ENCODE peak calls at places on chromosomes 11 and 22, in five cellular contexts. J is tibial nerve, U is brain microvascular endothelial cell, M is OCI-LY7, A is psoas muscle. I is an unnamed sample.

GRCh38 chr11:69643646-69644045 is 2.7 kb downstream of the CCND1 start:
- DNase-seq in J (no peak), M (no peak), A (no peak), U (no peak), I (no peak)

GRCh38 chr11:126939552-126939951 is 61.0 kb downstream of the KIRREL3 start:
- DNase-seq in A (no peak), U (no peak), J (no peak), M (no peak), I (no peak)

GRCh38 chr11:2533642-2534115 is 88.9 kb downstream of the KCNQ1 start:
- DNase-seq in U (peak), M (no peak), J (peak), A (peak), I (peak)

GRCh38 chr11:17976651-17977050 is 36.2 kb downstream of the SERGEF start:
- DNase-seq in M (no peak), A (no peak), U (no peak), J (no peak), I (no peak)

GRCh38 chr11:27497284-27497866 is 9.2 kb downstream of the LIN7C start:
- DNase-seq in J (no peak), M (peak), A (no peak), U (no peak), I (peak)

GRCh38 chr11:99277281-99277680 is 256.5 kb downstream of the CNTN5 start:
- DNase-seq in J (no peak), M (no peak), U (no peak), A (no peak), I (no peak)

GRCh38 chr11:29008481-29008880 is 900.3 kb downstream of the METTL15 start:
- DNase-seq in M (no peak), A (no peak), J (no peak), U (no peak), I (no peak)

GRCh38 chr11:118224512-118225180 is at the start of gene JAML:
- DNase-seq in U (no peak), M (peak), J (no peak), A (no peak), I (peak)

GRCh38 chr11:2928605-2929510 is at the start of gene PHLDA2:
- DNase-seq in U (peak), A (peak), J (no peak), M (no peak), I (peak)

GRCh38 chr11:127003260-127003981 is 2.9 kb upstream of the KIRREL3 start:
- DNase-seq in U (no peak), J (no peak), M (no peak), A (no peak), I (peak)

GRCh38 chr11:73252577-73253191 is 19.5 kb upstream of the P2RY6 start:
- DNase-seq in A (peak), M (peak), U (no peak), J (no peak), I (peak)

GRCh38 chr11:132402056-132402684 is 1031.8 kb downstream of the NTM start:
- DNase-seq in J (no peak), A (no peak), M (no peak), U (peak), I (peak)

GRCh38 chr11:130217632-130218031 is 58.0 kb downstream of the ST14 start:
- DNase-seq in M (no peak), A (no peak), J (no peak), U (no peak), I (no peak)

GRCh38 chr11:27945323-27945722 is 162.6 kb downstream of the KIF18A start:
- DNase-seq in A (no peak), U (no peak), J (no peak), M (no peak), I (no peak)

GRCh38 chr11:61744609-61745156 is 7.8 kb upstream of the MYRF start:
- DNase-seq in A (no peak), M (no peak), J (no peak), U (no peak), I (no peak)

GRCh38 chr22:38415561-38416321 is 39.3 kb downstream of the KCNJ4 start:
- DNase-seq in U (no peak), A (peak), M (no peak), J (no peak), I (no peak)

GRCh38 chr11:69744435-69744834 is 30.7 kb downstream of the FGF4 start:
- DNase-seq in J (no peak), M (no peak), A (no peak), U (peak), I (no peak)

GRCh38 chr11:50333861-50334260 is 301.2 kb downstream of the OR4C45 start:
- DNase-seq in M (no peak), J (no peak), A (no peak), U (no peak), I (no peak)

GRCh38 chr11:80846442-80846841 is 1405.6 kb upstream of the TENM4 start:
- DNase-seq in A (no peak), M (no peak), J (no peak), U (peak), I (no peak)

GRCh38 chr22:49006207-49007012 is 821.3 kb downstream of the BRD1 start:
- DNase-seq in U (no peak), J (peak), M (no peak), A (no peak), I (no peak)

GRCh38 chr11:72812968-72813739 is 1.1 kb upstream of the ATG16L2 start:
- DNase-seq in J (no peak), A (peak), M (peak), U (peak), I (peak)

GRCh38 chr11:88035271-88035670 is 140.0 kb downstream of the RAB38 start:
- DNase-seq in A (no peak), M (no peak), J (no peak), U (no peak), I (no peak)

GRCh38 chr11:40186401-40187091 is 1272.9 kb downstream of the LRRC4C start:
- DNase-seq in J (no peak), M (no peak), A (no peak), U (no peak), I (no peak)

GRCh38 chr11:82978422-82979099 is 77.0 kb downstream of the DDIAS start:
- DNase-seq in M (no peak), J (no peak), U (peak), A (no peak), I (peak)

GRCh38 chr22:31926969-31927368 is 17.4 kb upstream of the YWHAH start:
- DNase-seq in U (no peak), A (no peak), J (no peak), M (no peak), I (peak)

GRCh38 chr22:41589260-41589600 is 410 bp downstream of the PMM1 start:
- DNase-seq in A (no peak), U (no peak), M (peak), J (no peak), I (peak)

GRCh38 chr11:117529767-117530166 is 202.1 kb downstream of the CEP164 start:
- DNase-seq in U (no peak), A (no peak), J (no peak), M (no peak), I (no peak)

GRCh38 chr11:121575250-121575962 is 122.6 kb upstream of the SORL1-AS1 start:
- DNase-seq in U (peak), A (peak), J (no peak), M (no peak), I (peak)

GRCh38 chr11:118922745-118923627 is 2.7 kb downstream of the BCL9L start:
- DNase-seq in J (no peak), U (no peak), A (no peak), M (no peak), I (no peak)

GRCh38 chr11:88301478-88302140 is 35.9 kb downstream of the CTSC start:
- DNase-seq in A (no peak), J (no peak), U (no peak), M (no peak), I (peak)

GRCh38 chr11:62774407-62774806 is 3.2 kb downstream of the TAF6L start:
- DNase-seq in U (no peak), A (no peak), J (no peak), M (no peak), I (no peak)

GRCh38 chr11:62775646-62776045 is 4.5 kb downstream of the TAF6L start:
- DNase-seq in J (no peak), U (no peak), A (no peak), M (no peak), I (no peak)

GRCh38 chr11:62771144-62772021 is at the start of gene TAF6L:
- DNase-seq in J (peak), U (peak), A (peak), M (peak), I (peak)

DNA sequence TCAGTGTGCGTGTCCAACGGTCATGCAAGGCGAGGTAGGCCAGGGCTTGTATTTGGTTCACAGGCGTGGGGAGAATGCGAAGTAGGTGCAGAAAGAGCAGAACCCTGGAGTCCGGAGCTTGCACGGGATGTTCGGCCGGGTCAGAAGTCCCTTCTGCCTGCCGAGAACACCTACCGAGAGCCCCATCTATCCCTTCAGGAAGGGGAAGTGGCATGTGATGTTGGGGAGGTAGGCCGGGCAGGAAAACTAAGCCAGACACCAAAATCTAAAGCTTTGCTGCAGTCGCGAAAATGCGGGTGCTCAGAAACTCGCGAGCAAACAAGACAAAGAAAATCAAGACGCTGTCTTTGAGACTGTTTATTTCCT is 435 bp upstream of the TAF6L start:
- DNase-seq in U (no peak), M (peak), A (peak), J (no peak), I (peak)
- H3K4me3 ChIP-seq in U (peak), M (peak), A (peak), J (peak), I (peak)

GRCh38 chr22:50060441-50061140 is 2.5 kb upstream of the TTLL8 start:
- DNase-seq in M (no peak), J (no peak), A (no peak), U (no peak), I (no peak)
- TF ChIP-seq CTCF in M (no peak), J (no peak), A (no peak), U (no peak), I (no peak)

GRCh38 chr11:108938604-108939003 is 273.7 kb downstream of the DDX10 start:
- DNase-seq in J (no peak), A (no peak), U (no peak), M (no peak), I (no peak)
- H3K4me3 ChIP-seq in J (no peak), A (no peak), U (no peak), M (no peak), I (no peak)

DNA sequence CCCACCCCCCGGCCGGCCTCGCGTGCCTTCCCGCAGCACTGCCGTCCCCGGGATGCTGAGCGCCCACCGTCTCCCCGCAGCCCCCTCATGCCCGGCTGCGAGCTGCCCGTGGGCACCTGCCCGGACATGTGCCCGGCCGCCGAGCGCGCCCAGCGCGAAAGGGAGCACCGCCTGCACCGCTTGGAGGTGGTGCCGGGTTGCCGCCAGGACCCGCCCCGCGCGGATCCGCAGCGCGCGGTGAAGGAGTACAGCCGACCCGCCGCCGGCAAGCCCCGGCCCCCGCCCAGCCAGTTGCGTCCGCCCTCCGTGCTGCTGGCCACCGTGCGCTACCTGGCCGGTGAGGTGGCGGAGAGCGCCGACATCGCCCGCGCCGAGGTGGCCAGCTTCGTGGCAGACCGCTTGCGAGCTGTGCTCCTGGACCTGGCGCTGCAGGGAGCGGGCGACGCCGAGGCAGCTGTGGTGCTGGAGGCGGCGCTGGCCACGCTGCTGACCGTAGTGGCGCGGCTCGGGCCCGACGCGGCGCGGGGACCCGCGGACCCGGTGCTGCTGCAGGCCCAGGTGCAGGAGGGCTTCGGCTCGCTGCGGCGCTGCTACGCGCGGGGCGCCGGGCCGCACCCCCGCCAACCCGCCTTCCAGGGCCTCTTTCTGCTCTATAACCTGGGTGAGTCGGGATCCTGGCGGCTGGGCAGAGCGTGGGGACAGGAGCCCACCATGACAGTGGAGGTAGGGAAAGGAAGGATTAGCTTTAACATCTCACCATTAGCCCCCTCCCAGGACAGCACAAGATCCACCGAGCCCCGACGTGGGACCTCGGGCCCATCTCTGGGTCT is at the start of gene SAC3D1:
- DNase-seq in J (no peak), A (no peak), M (peak), U (peak), I (no peak)
- TF ChIP-seq CTCF in J (no peak), A (no peak), M (no peak), U (no peak), I (no peak)

GRCh38 chr22:26902401-26903029 is 245.1 kb downstream of the MIAT start:
- DNase-seq in J (no peak), U (no peak), A (no peak), M (no peak), I (no peak)
- H3K4me3 ChIP-seq in J (peak), U (no peak), A (no peak), M (no peak), I (no peak)

GRCh38 chr11:133619397-133619796 is 87.1 kb upstream of the OPCML start:
- DNase-seq in A (no peak), M (no peak), U (no peak), J (no peak), I (no peak)

GRCh38 chr11:133618500-133618899 is 86.2 kb upstream of the OPCML start:
- DNase-seq in A (no peak), M (no peak), J (no peak), U (no peak), I (no peak)

GRCh38 chr11:133619973-133620372 is 87.7 kb upstream of the OPCML start:
- DNase-seq in M (peak), U (no peak), A (no peak), J (no peak), I (peak)
- TF ChIP-seq CTCF in M (peak), U (no peak), A (no peak), J (no peak), I (peak)

I was measured in GM12865.